ENCODE peak calls at places on chromosomes 1 and 21, in four cellular contexts. One of them, this sample, is unnamed.

GRCh38 chr1:45952072-45952471 is 148.7 kb downstream of the MAST2 start:
- DNase-seq in epithelial cell of esophagus: peak
- DNase-seq in esophagus muscularis mucosa: no peak
- DNase-seq in neural crest cell: no peak
- DNase-seq in this sample: no peak

GRCh38 chr1:20124451-20125057 is 5.2 kb upstream of the PLA2G2D start:
- DNase-seq in epithelial cell of esophagus: peak
- DNase-seq in esophagus muscularis mucosa: no peak
- DNase-seq in neural crest cell: no peak
- DNase-seq in this sample: peak

GRCh38 chr1:48688102-48688760 is 88.5 kb downstream of the BEND5 start:
- DNase-seq in epithelial cell of esophagus: no peak
- DNase-seq in esophagus muscularis mucosa: no peak
- DNase-seq in neural crest cell: no peak
- DNase-seq in this sample: no peak

GRCh38 chr1:156480411-156481192 is 20.0 kb downstream of the MEF2D start:
- DNase-seq in epithelial cell of esophagus: peak
- DNase-seq in esophagus muscularis mucosa: no peak
- DNase-seq in neural crest cell: peak
- DNase-seq in this sample: peak

GRCh38 chr1:17542696-17543095 is 3.2 kb downstream of the ARHGEF10L start:
- DNase-seq in epithelial cell of esophagus: no peak
- DNase-seq in esophagus muscularis mucosa: no peak
- DNase-seq in neural crest cell: no peak
- DNase-seq in this sample: no peak

GRCh38 chr1:161771973-161772372 is 5.9 kb downstream of the ATF6 start:
- DNase-seq in epithelial cell of esophagus: no peak
- DNase-seq in esophagus muscularis mucosa: no peak
- DNase-seq in neural crest cell: no peak
- DNase-seq in this sample: no peak

GRCh38 chr1:215421772-215422171 is 145.3 kb upstream of the KCTD3 start:
- DNase-seq in epithelial cell of esophagus: no peak
- DNase-seq in esophagus muscularis mucosa: no peak
- DNase-seq in neural crest cell: no peak
- DNase-seq in this sample: no peak

GRCh38 chr21:44887126-44887806 is 13.8 kb upstream of the PTTG1IP start:
- DNase-seq in epithelial cell of esophagus: no peak
- DNase-seq in esophagus muscularis mucosa: no peak
- DNase-seq in neural crest cell: no peak
- DNase-seq in this sample: no peak

GRCh38 chr1:58907398-58907797 is 123.6 kb upstream of the JUN start:
- DNase-seq in epithelial cell of esophagus: no peak
- DNase-seq in esophagus muscularis mucosa: peak
- DNase-seq in neural crest cell: no peak
- DNase-seq in this sample: no peak

GRCh38 chr1:211036701-211037494 is 97.0 kb downstream of the KCNH1 start:
- DNase-seq in epithelial cell of esophagus: peak
- DNase-seq in esophagus muscularis mucosa: no peak
- DNase-seq in neural crest cell: no peak
- DNase-seq in this sample: peak

GRCh38 chr1:71577451-71578131 is 496.8 kb upstream of the ZRANB2 start:
- DNase-seq in epithelial cell of esophagus: no peak
- DNase-seq in esophagus muscularis mucosa: no peak
- DNase-seq in neural crest cell: no peak
- DNase-seq in this sample: no peak

GRCh38 chr21:45581322-45581712 is 39.1 kb upstream of the SLC19A1 start:
- DNase-seq in epithelial cell of esophagus: no peak
- DNase-seq in esophagus muscularis mucosa: no peak
- DNase-seq in neural crest cell: no peak
- DNase-seq in this sample: no peak

GRCh38 chr1:56934400-56935080 is 31.3 kb downstream of the C8B start:
- DNase-seq in epithelial cell of esophagus: peak
- DNase-seq in esophagus muscularis mucosa: no peak
- DNase-seq in neural crest cell: no peak
- DNase-seq in this sample: no peak

GRCh38 chr1:168408531-168409242 is 128.0 kb downstream of the TBX19 start:
- DNase-seq in epithelial cell of esophagus: peak
- DNase-seq in esophagus muscularis mucosa: peak
- DNase-seq in neural crest cell: no peak
- DNase-seq in this sample: peak

GRCh38 chr1:245079021-245079609 is 75.7 kb upstream of the KIF26B start:
- DNase-seq in epithelial cell of esophagus: peak
- DNase-seq in esophagus muscularis mucosa: no peak
- DNase-seq in neural crest cell: no peak
- DNase-seq in this sample: peak

GRCh38 chr21:43195131-43196021 is 26.6 kb downstream of the CRYAA start:
- DNase-seq in epithelial cell of esophagus: peak
- DNase-seq in esophagus muscularis mucosa: no peak
- DNase-seq in neural crest cell: no peak
- DNase-seq in this sample: no peak

GRCh38 chr1:198771562-198772153 is 132.8 kb downstream of the PTPRC start:
- DNase-seq in epithelial cell of esophagus: peak
- DNase-seq in esophagus muscularis mucosa: no peak
- DNase-seq in neural crest cell: peak
- DNase-seq in this sample: peak

GRCh38 chr1:192610114-192610958 is 25.6 kb upstream of the RGS13 start:
- DNase-seq in epithelial cell of esophagus: peak
- DNase-seq in esophagus muscularis mucosa: no peak
- DNase-seq in neural crest cell: no peak
- DNase-seq in this sample: peak

GRCh38 chr1:3945222-3945621 is 45.1 kb upstream of the C1orf174 start:
- DNase-seq in epithelial cell of esophagus: no peak
- DNase-seq in esophagus muscularis mucosa: no peak
- DNase-seq in neural crest cell: no peak
- DNase-seq in this sample: no peak

GRCh38 chr1:56654126-56654923 is 9.2 kb downstream of the PRKAA2 start:
- DNase-seq in epithelial cell of esophagus: no peak
- DNase-seq in esophagus muscularis mucosa: no peak
- DNase-seq in neural crest cell: no peak
- DNase-seq in this sample: no peak

GRCh38 chr1:229887043-229887822 is 179.8 kb upstream of the GALNT2 start:
- DNase-seq in epithelial cell of esophagus: peak
- DNase-seq in esophagus muscularis mucosa: peak
- DNase-seq in neural crest cell: no peak
- DNase-seq in this sample: no peak

GRCh38 chr1:24018611-24019580 is 38.8 kb upstream of the SRSF10 start:
- DNase-seq in epithelial cell of esophagus: peak
- DNase-seq in esophagus muscularis mucosa: peak
- DNase-seq in neural crest cell: no peak
- DNase-seq in this sample: peak

GRCh38 chr1:209435654-209436566 is 147.6 kb upstream of the CAMK1G start:
- DNase-seq in epithelial cell of esophagus: peak
- DNase-seq in esophagus muscularis mucosa: no peak
- DNase-seq in neural crest cell: peak
- DNase-seq in this sample: peak

GRCh38 chr21:39705849-39706248 is 39.1 kb upstream of the IGSF5 start:
- DNase-seq in epithelial cell of esophagus: no peak
- DNase-seq in esophagus muscularis mucosa: peak
- DNase-seq in neural crest cell: no peak
- DNase-seq in this sample: peak
- TF ChIP-seq CTCF in epithelial cell of esophagus: no peak
- TF ChIP-seq CTCF in esophagus muscularis mucosa: peak
- TF ChIP-seq CTCF in neural crest cell: no peak
- TF ChIP-seq CTCF in this sample: peak

GRCh38 chr1:236345728-236346127 is 48.4 kb upstream of the EDARADD start:
- DNase-seq in epithelial cell of esophagus: no peak
- DNase-seq in esophagus muscularis mucosa: peak
- DNase-seq in neural crest cell: no peak
- DNase-seq in this sample: no peak
- TF ChIP-seq CTCF in epithelial cell of esophagus: no peak
- TF ChIP-seq CTCF in esophagus muscularis mucosa: no peak
- TF ChIP-seq CTCF in neural crest cell: peak
- TF ChIP-seq CTCF in this sample: peak

GRCh38 chr1:114758251-114758832 is 558 bp upstream of the CSDE1 start:
- DNase-seq in epithelial cell of esophagus: peak
- DNase-seq in esophagus muscularis mucosa: no peak
- DNase-seq in neural crest cell: no peak
- DNase-seq in this sample: peak
- TF ChIP-seq CTCF in epithelial cell of esophagus: no peak
- TF ChIP-seq CTCF in esophagus muscularis mucosa: no peak
- TF ChIP-seq CTCF in neural crest cell: peak
- TF ChIP-seq CTCF in this sample: no peak

GRCh38 chr1:164704954-164705353 is 146.0 kb downstream of the PBX1 start:
- DNase-seq in epithelial cell of esophagus: no peak
- DNase-seq in esophagus muscularis mucosa: no peak
- DNase-seq in neural crest cell: no peak
- DNase-seq in this sample: no peak
- TF ChIP-seq CTCF in epithelial cell of esophagus: peak
- TF ChIP-seq CTCF in esophagus muscularis mucosa: no peak
- TF ChIP-seq CTCF in neural crest cell: peak
- TF ChIP-seq CTCF in this sample: peak

GRCh38 chr1:22618056-22618455 is 18.4 kb upstream of the C1QA start:
- DNase-seq in epithelial cell of esophagus: no peak
- DNase-seq in esophagus muscularis mucosa: no peak
- DNase-seq in neural crest cell: no peak
- DNase-seq in this sample: no peak

GRCh38 chr1:22613951-22614350 is 22.5 kb upstream of the C1QA start:
- DNase-seq in epithelial cell of esophagus: no peak
- DNase-seq in esophagus muscularis mucosa: no peak
- DNase-seq in neural crest cell: no peak
- DNase-seq in this sample: no peak

GRCh38 chr1:22613226-22613918 is 23.1 kb upstream of the C1QA start:
- DNase-seq in epithelial cell of esophagus: no peak
- DNase-seq in esophagus muscularis mucosa: no peak
- DNase-seq in neural crest cell: no peak
- DNase-seq in this sample: no peak

GRCh38 chr1:22619252-22619651 is 17.2 kb upstream of the C1QA start:
- DNase-seq in epithelial cell of esophagus: peak
- DNase-seq in esophagus muscularis mucosa: no peak
- DNase-seq in neural crest cell: no peak
- DNase-seq in this sample: no peak

GRCh38 chr1:22616571-22616970 is 19.9 kb upstream of the C1QA start:
- DNase-seq in epithelial cell of esophagus: no peak
- DNase-seq in esophagus muscularis mucosa: no peak
- DNase-seq in neural crest cell: no peak
- DNase-seq in this sample: no peak
- TF ChIP-seq CTCF in epithelial cell of esophagus: no peak
- TF ChIP-seq CTCF in esophagus muscularis mucosa: no peak
- TF ChIP-seq CTCF in neural crest cell: no peak
- TF ChIP-seq CTCF in this sample: no peak

GRCh38 chr1:183180634-183181056 is 5.4 kb upstream of the LAMC2 start:
- DNase-seq in epithelial cell of esophagus: peak
- DNase-seq in esophagus muscularis mucosa: no peak
- DNase-seq in neural crest cell: no peak
- DNase-seq in this sample: peak

GRCh38 chr1:183175631-183176030 is 10.4 kb upstream of the LAMC2 start:
- DNase-seq in epithelial cell of esophagus: no peak
- DNase-seq in esophagus muscularis mucosa: no peak
- DNase-seq in neural crest cell: no peak
- DNase-seq in this sample: no peak

GRCh38 chr1:183178490-183178889 is 7.6 kb upstream of the LAMC2 start:
- DNase-seq in epithelial cell of esophagus: no peak
- DNase-seq in esophagus muscularis mucosa: no peak
- DNase-seq in neural crest cell: no peak
- DNase-seq in this sample: no peak

GRCh38 chr1:183185941-183186490 is at the start of gene LAMC2:
- DNase-seq in epithelial cell of esophagus: peak
- DNase-seq in esophagus muscularis mucosa: no peak
- DNase-seq in neural crest cell: peak
- DNase-seq in this sample: peak

DNA sequence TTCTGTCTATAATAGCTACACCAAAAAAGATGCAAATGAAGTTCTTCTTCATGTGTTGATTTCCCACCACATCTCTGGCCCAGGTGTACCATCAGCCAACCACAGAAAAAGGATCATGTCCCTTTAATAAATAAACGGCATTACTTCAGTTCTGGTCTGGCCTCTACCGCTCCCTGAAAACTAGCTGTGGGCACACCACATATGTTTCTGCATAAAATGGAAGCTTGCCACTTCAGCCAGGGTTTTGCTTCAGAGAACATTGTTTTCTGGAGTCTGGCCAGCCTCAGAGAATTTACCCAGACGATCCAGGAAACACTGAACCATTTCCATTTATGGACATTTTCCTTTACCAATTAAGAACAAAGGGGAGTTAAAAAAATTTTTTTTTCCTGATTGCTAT is 5.9 kb upstream of the LAMC2 start:
- DNase-seq in epithelial cell of esophagus: peak
- DNase-seq in esophagus muscularis mucosa: no peak
- DNase-seq in neural crest cell: no peak
- DNase-seq in this sample: peak
- TF ChIP-seq CTCF in epithelial cell of esophagus: no peak
- TF ChIP-seq CTCF in esophagus muscularis mucosa: no peak
- TF ChIP-seq CTCF in neural crest cell: no peak
- TF ChIP-seq CTCF in this sample: no peak

GRCh38 chr1:188129856-188130838 is 1301.4 kb downstream of the PLA2G4A start:
- DNase-seq in epithelial cell of esophagus: no peak
- DNase-seq in esophagus muscularis mucosa: no peak
- DNase-seq in neural crest cell: no peak
- DNase-seq in this sample: no peak

GRCh38 chr1:188127507-188127906 is 1298.8 kb downstream of the PLA2G4A start:
- DNase-seq in epithelial cell of esophagus: peak
- DNase-seq in esophagus muscularis mucosa: no peak
- DNase-seq in neural crest cell: no peak
- DNase-seq in this sample: no peak

DNA sequence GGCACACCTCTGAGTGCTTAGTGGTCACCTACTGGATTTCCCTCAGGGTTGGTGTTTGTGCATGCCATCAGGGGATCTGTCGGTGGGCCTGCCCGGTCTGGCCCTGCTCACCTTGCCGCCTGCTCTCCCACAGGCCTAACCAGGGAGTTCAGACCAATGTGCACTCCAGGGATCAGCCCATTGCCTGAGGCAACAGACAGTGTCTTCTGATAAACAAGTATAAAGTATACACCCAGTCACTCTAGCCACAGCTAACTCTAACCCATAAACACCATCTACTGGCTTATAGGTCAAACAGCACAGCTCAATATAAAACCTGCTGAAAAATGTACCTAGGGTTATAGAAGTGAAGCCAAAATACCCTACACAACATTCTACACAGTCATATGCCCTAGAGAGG is 1300.0 kb downstream of the PLA2G4A start:
- DNase-seq in epithelial cell of esophagus: peak
- DNase-seq in esophagus muscularis mucosa: no peak
- DNase-seq in neural crest cell: no peak
- DNase-seq in this sample: peak
- TF ChIP-seq CTCF in epithelial cell of esophagus: peak
- TF ChIP-seq CTCF in esophagus muscularis mucosa: no peak
- TF ChIP-seq CTCF in neural crest cell: no peak
- TF ChIP-seq CTCF in this sample: no peak

GRCh38 chr1:235328271-235329138 is at the start of gene GGPS1:
- DNase-seq in epithelial cell of esophagus: peak
- DNase-seq in esophagus muscularis mucosa: peak
- DNase-seq in neural crest cell: peak
- DNase-seq in this sample: peak
- TF ChIP-seq CTCF in epithelial cell of esophagus: no peak
- TF ChIP-seq CTCF in esophagus muscularis mucosa: no peak
- TF ChIP-seq CTCF in neural crest cell: peak
- TF ChIP-seq CTCF in this sample: peak

GRCh38 chr21:32611471-32611997 is 643 bp downstream of the CFAP298 start:
- DNase-seq in epithelial cell of esophagus: peak
- DNase-seq in esophagus muscularis mucosa: peak
- DNase-seq in neural crest cell: peak
- DNase-seq in this sample: peak
- TF ChIP-seq CTCF in epithelial cell of esophagus: no peak
- TF ChIP-seq CTCF in esophagus muscularis mucosa: no peak
- TF ChIP-seq CTCF in neural crest cell: no peak
- TF ChIP-seq CTCF in this sample: no peak

GRCh38 chr1:29379438-29380073 is 143.2 kb downstream of the PTPRU start:
- DNase-seq in epithelial cell of esophagus: peak
- DNase-seq in esophagus muscularis mucosa: no peak
- DNase-seq in neural crest cell: peak
- DNase-seq in this sample: peak
- TF ChIP-seq CTCF in epithelial cell of esophagus: peak
- TF ChIP-seq CTCF in esophagus muscularis mucosa: no peak
- TF ChIP-seq CTCF in neural crest cell: peak
- TF ChIP-seq CTCF in this sample: peak

This sample was measured in astrocyte of the spinal cord.